ENCODE peak calls at places on chromosomes 6 and 20, in nine cellular contexts. R, K, N, Q, H, M, U, J and P are unnamed samples.

GRCh38 chr6:136365781-136366354 is 76.2 kb upstream of the BCLAF1 start:
- DNase-seq in R (no peak), K (no peak), N (no peak), Q (no peak), H (no peak), M (peak; percentile 38), U (peak; percentile 90), J (no peak), P (no peak)

GRCh38 chr6:122997541-122998150 is 1.6 kb downstream of the CLVS2 start:
- DNase-seq in R (peak; percentile 2), K (no peak), N (no peak), Q (no peak), H (no peak), M (no peak), U (no peak), J (no peak), P (no peak)

GRCh38 chr6:84426002-84426705 is 198.7 kb upstream of the CEP162 start:
- DNase-seq in R (no peak), K (no peak), N (no peak), Q (no peak), H (no peak), M (no peak), U (no peak), J (no peak), P (no peak)

GRCh38 chr6:132763269-132763668 is 5.6 kb upstream of the VNN2 start:
- DNase-seq in R (no peak), K (peak; percentile 6), N (peak; percentile 45), Q (no peak), H (peak; percentile 36), M (peak; percentile 72), U (peak; percentile 71), J (no peak), P (peak; percentile 63)

GRCh38 chr20:54228841-54229240 is 21.0 kb downstream of the PFDN4 start:
- DNase-seq in R (no peak), K (no peak), N (no peak), Q (peak; percentile 43), H (no peak), M (no peak), U (no peak), J (no peak), P (no peak)

GRCh38 chr20:56343861-56344381 is 14.9 kb upstream of the FAM210B start:
- DNase-seq in R (no peak), K (no peak), N (peak; percentile 35), Q (peak; percentile 6), H (peak; percentile 39), M (peak; percentile 26), U (no peak), J (peak; percentile 61), P (no peak)

GRCh38 chr6:169296170-169296569 is 42.5 kb upstream of the THBS2 start:
- DNase-seq in R (no peak), K (no peak), N (no peak), Q (no peak), H (no peak), M (peak; percentile 10), U (no peak), J (no peak), P (no peak)

GRCh38 chr6:166488081-166488685 is 98.3 kb downstream of the RAMACL start:
- DNase-seq in R (no peak), K (peak; percentile 70), N (peak; percentile 16), Q (no peak), H (peak; percentile 67), M (peak; percentile 23), U (peak; percentile 93), J (no peak), P (peak; percentile 86)

GRCh38 chr6:143157146-143157545 is 96.5 kb downstream of the AIG1 start:
- DNase-seq in R (no peak), K (no peak), N (no peak), Q (no peak), H (no peak), M (no peak), U (no peak), J (no peak), P (no peak)

GRCh38 chr6:54971825-54972224 is 125.3 kb downstream of the FAM83B start:
- DNase-seq in R (no peak), K (no peak), N (no peak), Q (no peak), H (no peak), M (no peak), U (no peak), J (no peak), P (no peak)

GRCh38 chr6:158575550-158575949 is 15.7 kb downstream of the TMEM181 start:
- DNase-seq in R (no peak), K (no peak), N (no peak), Q (no peak), H (no peak), M (no peak), U (no peak), J (no peak), P (no peak)

GRCh38 chr20:13142143-13142542 is 78.9 kb upstream of the ISM1 start:
- DNase-seq in R (no peak), K (no peak), N (no peak), Q (no peak), H (no peak), M (no peak), U (no peak), J (no peak), P (no peak)

GRCh38 chr20:10059006-10059405 is 24.2 kb downstream of the ANKEF1 start:
- DNase-seq in R (no peak), K (no peak), N (no peak), Q (no peak), H (no peak), M (no peak), U (no peak), J (no peak), P (no peak)

GRCh38 chr20:33277471-33278441 is 5.3 kb upstream of the BPIFB1 start:
- DNase-seq in R (no peak), K (no peak), N (no peak), Q (no peak), H (no peak), M (no peak), U (no peak), J (no peak), P (no peak)

GRCh38 chr6:16596890-16597331 is 164.3 kb downstream of the ATXN1 start:
- DNase-seq in R (no peak), K (no peak), N (no peak), Q (no peak), H (no peak), M (no peak), U (no peak), J (no peak), P (no peak)

GRCh38 chr20:44041001-44041400 is 126.3 kb downstream of the TOX2 start:
- DNase-seq in R (no peak), K (no peak), N (no peak), Q (no peak), H (no peak), M (no peak), U (no peak), J (no peak), P (no peak)